ENCODE peak calls at places on chromosomes 7 and 10, in four cellular contexts. J is activated effector memory CD4-positive, alpha-beta T cell treated with anti-CD3 and anti-CD28 coated beads, Interleukin-2, amount 50 U/mL, for 16 hours; K is adipocyte; U is hippocampal formation. V is an unnamed sample.

GRCh38 chr10:49655099-49655498 is 24.4 kb upstream of the C10orf53 start:
- DNase-seq in U (no peak), J (peak; percentile 36), K (no peak), V (no peak)

GRCh38 chr7:91685544-91685943 is 195.0 kb downstream of the MTERF1 start:
- DNase-seq in J (no peak), U (no peak), K (peak; percentile 48), V (peak; percentile 82)

GRCh38 chr10:102413053-102413705 is 5.4 kb downstream of the PSD start:
- DNase-seq in J (peak; percentile 78), U (no peak), K (peak; percentile 42), V (no peak)

GRCh38 chr10:114239117-114239993 is at the start of gene VWA2:
- DNase-seq in K (no peak), J (peak; percentile 66), U (no peak), V (no peak)

GRCh38 chr7:19560111-19560883 is 148.5 kb downstream of the POLR1F start:
- DNase-seq in J (no peak), K (peak; percentile 88), U (no peak), V (peak; percentile 55)

GRCh38 chr10:124992462-124993344 is 50.8 kb downstream of the ZRANB1 start:
- DNase-seq in U (peak; percentile 74), K (peak; percentile 77), J (no peak), V (peak; percentile 68)

GRCh38 chr10:124546957-124547650 is 85.5 kb downstream of the LHPP start:
- DNase-seq in K (no peak), J (no peak), U (no peak), V (no peak)

GRCh38 chr7:42493436-42494198 is 256.6 kb upstream of the GLI3 start:
- DNase-seq in J (no peak), U (peak; percentile 11), K (peak; percentile 95), V (peak; percentile 95)

GRCh38 chr7:87416682-87417587 is 58.5 kb downstream of the ABCB4 start:
- DNase-seq in U (peak; percentile 8), K (peak; percentile 89), J (peak; percentile 80), V (peak; percentile 80)

GRCh38 chr10:73893386-73893785 is 17.5 kb upstream of the PLAU start:
- DNase-seq in K (peak; percentile 31), J (no peak), U (no peak), V (no peak)

GRCh38 chr7:134364619-134365037 is 47.9 kb upstream of the SLC35B4 start:
- DNase-seq in K (peak; percentile 23), U (no peak), J (no peak), V (peak; percentile 54)

GRCh38 chr7:17532861-17533404 is 234.5 kb downstream of the AHR start:
- DNase-seq in U (no peak), J (no peak), K (peak; percentile 33), V (peak; percentile 98)

GRCh38 chr7:20064181-20064970 is 152.8 kb downstream of the MACC1 start:
- DNase-seq in J (no peak), K (no peak), U (no peak), V (peak; percentile 95)

GRCh38 chr7:35254496-35255416 is 856 bp upstream of the TBX20 start:
- DNase-seq in J (no peak), U (no peak), K (no peak), V (no peak)

GRCh38 chr10:99788598-99789259 is 6.3 kb downstream of the ABCC2 start:
- DNase-seq in U (no peak), K (peak; percentile 89), J (no peak), V (peak; percentile 94)

GRCh38 chr7:141072548-141073172 is 1.2 kb upstream of the TMEM178B start:
- DNase-seq in J (peak; percentile 64), K (peak; percentile 87), U (peak; percentile 65), V (peak; percentile 77)

GRCh38 chr10:18473424-18474110 is 177.8 kb downstream of the NSUN6 start:
- DNase-seq in J (no peak), U (no peak), K (no peak), V (peak; percentile 68)

GRCh38 chr7:134289423-134289822 is 27.3 kb downstream of the SLC35B4 start:
- DNase-seq in J (no peak), K (no peak), U (no peak), V (no peak)

GRCh38 chr10:73094249-73094850 is 2.3 kb downstream of the P4HA1 start:
- DNase-seq in K (peak; percentile 53), U (no peak), J (no peak), V (peak; percentile 45)

GRCh38 chr10:114876602-114877300 is 55.2 kb downstream of the FHIP2A start:
- DNase-seq in K (peak; percentile 86), J (peak; percentile 67), U (peak; percentile 24), V (peak; percentile 44)

GRCh38 chr7:112010994-112011393 is 195.2 kb downstream of the DOCK4 start:
- DNase-seq in K (no peak), U (no peak), J (no peak), V (no peak)

GRCh38 chr10:5585517-5586222 is 60.9 kb downstream of the CALML3 start:
- DNase-seq in U (no peak), K (no peak), J (peak; percentile 14), V (no peak)

GRCh38 chr7:7992502-7992901 is 23.9 kb downstream of the GLCCI1 start:
- DNase-seq in K (no peak), U (no peak), J (no peak), V (peak; percentile 48)

GRCh38 chr10:62640386-62640785 is 164.1 kb upstream of the ADO start:
- DNase-seq in K (peak; percentile 51), U (no peak), J (no peak), V (no peak)

GRCh38 chr7:111198255-111198654 is 107.3 kb downstream of the LRRN3 start:
- DNase-seq in J (no peak), K (peak; percentile 96), U (no peak), V (peak; percentile 100)

GRCh38 chr7:101550641-101551531 is 78.2 kb downstream of the MYL10 start:
- DNase-seq in K (no peak), J (peak; percentile 41), U (no peak), V (no peak)

GRCh38 chr10:90579602-90580242 is 278.1 kb downstream of the HTR7 start:
- DNase-seq in J (no peak), K (peak; percentile 13), U (no peak), V (peak; percentile 60)

GRCh38 chr7:150412518-150413247 is 33.6 kb downstream of the ZNF775 start:
- DNase-seq in K (no peak), U (no peak), J (no peak), V (no peak)

V was measured in fibroblast of lung.